ENCODE peak calls at places on chromosomes 5 and 9, in four cellular contexts. G, A, I and N are unnamed samples.

GRCh38 chr9:98848450-98849149 is 41.1 kb downstream of the GALNT12 start:
- DNase-seq in A (peak; percentile 23), G (peak; percentile 97), I (peak; percentile 91), N (peak; percentile 87)

GRCh38 chr9:130243015-130243881 is 22.3 kb upstream of the HMCN2 start:
- DNase-seq in I (peak; percentile 98), A (peak; percentile 31), G (peak; percentile 65), N (no peak)

GRCh38 chr9:128454991-128455390 is 815 bp upstream of the ODF2 start:
- DNase-seq in G (peak; percentile 15), A (no peak), I (no peak), N (no peak)

GRCh38 chr9:23826120-23826629 is at the start of gene ELAVL2:
- DNase-seq in I (peak; percentile 96), G (no peak), A (peak; percentile 26), N (peak; percentile 98)

GRCh38 chr9:128689820-128690683 is 1.0 kb downstream of the SET start:
- DNase-seq in A (no peak), G (no peak), I (no peak), N (no peak)

GRCh38 chr5:66558562-66558961 is 37.6 kb upstream of the MAST4 start:
- DNase-seq in I (no peak), A (peak; percentile 21), G (no peak), N (no peak)

GRCh38 chr9:134551657-134552348 is 89.8 kb upstream of the COL5A1 start:
- DNase-seq in I (no peak), A (no peak), G (no peak), N (no peak)

GRCh38 chr5:104370523-104370922 is 807.9 kb upstream of the NUDT12 start:
- DNase-seq in A (no peak), I (no peak), G (no peak), N (no peak)

GRCh38 chr5:9376363-9377117 is 169.3 kb downstream of the SEMA5A start:
- DNase-seq in I (no peak), A (no peak), G (no peak), N (no peak)

GRCh38 chr5:176387384-176387925 is 943 bp downstream of the NOP16 start:
- DNase-seq in I (no peak), A (no peak), G (no peak), N (no peak)

GRCh38 chr5:67997892-67998457 is 217.6 kb upstream of the PIK3R1 start:
- DNase-seq in A (no peak), I (no peak), G (no peak), N (no peak)

GRCh38 chr9:133768859-133769510 is 30.8 kb upstream of the SARDH start:
- DNase-seq in G (peak; percentile 83), I (peak; percentile 63), A (no peak), N (peak; percentile 28)

GRCh38 chr9:130707225-130707976 is 13.8 kb downstream of the EXOSC2 start:
- DNase-seq in G (peak; percentile 63), A (no peak), I (peak; percentile 73), N (peak; percentile 44)

GRCh38 chr9:32603914-32604852 is 31.2 kb upstream of the NDUFB6 start:
- DNase-seq in I (no peak), G (peak; percentile 12), A (no peak), N (no peak)

DNA sequence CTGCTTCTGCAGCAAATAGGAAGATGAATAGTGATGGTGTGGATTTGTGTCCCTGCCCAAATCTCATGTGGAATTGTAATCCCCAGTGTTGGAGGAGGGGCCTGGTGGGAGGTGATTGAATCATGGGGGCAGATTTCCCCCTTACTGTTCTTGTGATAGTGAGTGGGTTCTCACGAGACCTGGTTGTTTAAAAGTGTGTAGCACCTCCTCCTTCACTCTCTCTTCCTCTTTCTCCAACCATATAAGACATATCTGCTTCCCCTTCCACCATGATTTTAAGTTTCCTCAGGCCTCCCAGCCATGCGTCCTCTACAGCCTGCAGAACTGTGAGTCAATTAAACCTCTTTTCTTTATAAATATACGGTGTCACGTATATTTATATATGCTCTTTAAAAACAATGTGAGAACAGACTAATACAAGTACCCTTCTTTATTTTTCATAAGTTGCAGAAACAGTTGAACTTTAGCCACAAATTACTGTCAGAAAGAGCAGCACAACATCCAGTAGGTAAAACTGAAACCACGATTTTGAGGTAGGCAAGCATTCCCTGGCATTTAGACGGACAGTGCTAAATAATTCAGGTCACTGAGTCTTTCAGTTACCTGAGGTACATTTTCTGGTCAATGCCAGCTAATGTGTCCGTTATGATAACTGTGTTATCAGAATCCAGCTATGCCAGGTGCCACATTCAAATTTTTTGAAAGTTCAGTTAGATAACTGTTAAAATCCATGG is 79.3 kb upstream of the SPEF2 start:
- DNase-seq in I (no peak), G (no peak), A (no peak), N (no peak)
- H3K4me3 ChIP-seq in I (no peak overlapping the region), G (no peak overlapping the region), A (no peak overlapping the region), N (no peak overlapping the region)

GRCh38 chr5:16809816-16810502 is 126.1 kb downstream of the MYO10 start:
- DNase-seq in A (no peak), G (peak; percentile 7), I (no peak), N (no peak)

GRCh38 chr5:16810503-16810854 is 125.6 kb downstream of the MYO10 start:
- DNase-seq in I (no peak), A (no peak), G (no peak), N (no peak)

GRCh38 chr5:16808021-16808420 is 128.1 kb downstream of the MYO10 start:
- DNase-seq in A (no peak), I (no peak), G (no peak), N (no peak)

GRCh38 chr5:16807475-16807874 is 128.6 kb downstream of the MYO10 start:
- DNase-seq in I (no peak), G (no peak), A (no peak), N (no peak)

GRCh38 chr5:16808936-16809815 is 126.9 kb downstream of the MYO10 start:
- DNase-seq in A (no peak), G (peak; percentile 10), I (no peak), N (no peak)
- TF ChIP-seq SUZ12 in A (no peak), G (no peak), I (no peak), N (no peak)

DNA sequence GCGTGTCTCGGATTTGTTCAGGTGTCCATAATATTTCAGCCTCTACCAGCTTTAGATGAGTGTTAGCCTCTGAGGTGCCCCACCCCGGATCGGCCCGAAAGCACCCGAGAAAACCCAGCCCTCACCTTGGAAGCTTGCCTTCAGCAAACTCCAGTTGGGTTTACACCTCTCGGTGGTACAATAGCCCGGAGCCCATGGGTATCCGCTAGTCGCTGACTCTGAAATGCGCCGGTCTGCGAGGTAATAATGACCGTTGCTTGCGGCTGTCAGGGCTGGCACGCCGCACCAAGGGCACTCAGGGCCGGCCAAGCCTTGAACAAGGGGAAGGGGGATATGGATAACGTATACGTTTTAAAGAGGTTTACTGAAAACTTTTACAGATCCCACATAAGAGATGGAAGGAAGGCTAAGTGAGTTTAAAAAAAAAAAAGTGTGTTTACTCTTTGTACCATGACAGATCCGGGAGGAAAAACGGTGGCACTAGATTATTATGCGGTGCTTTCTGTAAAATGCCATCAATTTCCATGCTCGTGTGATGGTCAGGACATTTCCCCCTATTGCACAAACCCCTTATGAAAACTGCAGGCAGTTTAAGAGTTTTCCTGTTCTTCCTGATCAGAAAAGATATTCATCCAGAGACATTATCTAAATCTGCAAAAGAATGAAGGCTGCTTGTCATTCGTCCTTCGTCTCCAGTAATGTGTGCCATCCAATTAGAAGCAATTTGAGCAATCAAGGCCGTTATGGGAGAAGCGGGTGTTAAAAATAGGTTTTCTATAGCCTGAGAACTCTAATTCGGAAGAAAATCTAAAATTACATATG is 124.2 kb downstream of the TMEM161B start:
- DNase-seq in A (no peak), I (peak; percentile 51), G (no peak), N (no peak)
- H3K4me3 ChIP-seq in A (no peak overlapping the region), I (no peak overlapping the region), G (no peak overlapping the region), N (no peak overlapping the region)

GRCh38 chr5:135157421-135158314 is 123.6 kb upstream of the PITX1 start:
- DNase-seq in I (no peak), G (peak; percentile 93), A (no peak), N (no peak)
- TF ChIP-seq SUZ12 in I (no peak), G (no peak), A (no peak), N (no peak)

DNA sequence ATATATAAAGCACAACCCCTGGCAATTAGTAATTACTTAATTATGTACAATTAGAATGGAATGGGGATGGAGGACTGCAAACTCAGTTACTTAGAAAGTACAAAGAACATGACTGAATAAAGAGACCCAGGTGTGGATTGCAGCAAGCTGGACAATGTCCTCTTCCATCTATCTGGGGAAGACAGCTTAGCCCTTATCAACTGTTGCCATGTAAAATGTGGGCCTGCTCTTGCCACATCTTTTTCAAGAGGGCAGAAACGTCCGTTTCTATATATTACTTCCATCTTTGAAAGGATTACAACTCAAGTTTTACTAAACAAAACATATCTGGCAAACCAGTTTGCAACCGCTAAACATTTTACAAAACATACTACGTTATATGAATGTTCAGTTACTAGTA is 26.2 kb downstream of the GOLPH3 start:
- DNase-seq in I (no peak), A (no peak), G (peak; percentile 41), N (no peak)
- H3K4me3 ChIP-seq in I (no peak overlapping the region), A (no peak overlapping the region), G (no peak overlapping the region), N (no peak overlapping the region)

GRCh38 chr5:147483197-147483790 is 26.6 kb downstream of the DPYSL3 start:
- DNase-seq in G (no peak), I (no peak), A (no peak), N (no peak)

GRCh38 chr5:147485814-147486213 is 24.1 kb downstream of the DPYSL3 start:
- DNase-seq in A (no peak), I (no peak), G (no peak), N (no peak)

GRCh38 chr5:147484708-147485020 is 25.2 kb downstream of the DPYSL3 start:
- DNase-seq in I (no peak), A (no peak), G (no peak), N (no peak)

GRCh38 chr5:147483961-147484707 is 25.7 kb downstream of the DPYSL3 start:
- DNase-seq in A (no peak), I (no peak), G (no peak), N (no peak)

GRCh38 chr5:147485046-147485445 is 24.8 kb downstream of the DPYSL3 start:
- DNase-seq in A (no peak), G (no peak), I (no peak), N (no peak)
- TF ChIP-seq SUZ12 in A (no peak), G (no peak), I (no peak), N (no peak)

GRCh38 chr5:138649775-138650174 is 74.6 kb upstream of the HSPA9 start:
- DNase-seq in I (no peak), G (no peak), A (no peak), N (no peak)

GRCh38 chr5:138649316-138649720 is 74.1 kb upstream of the HSPA9 start:
- DNase-seq in I (no peak), A (no peak), G (no peak), N (peak; percentile 44)

GRCh38 chr5:138650196-138650595 is 75.0 kb upstream of the HSPA9 start:
- DNase-seq in I (no peak), G (no peak), A (no peak), N (no peak)

GRCh38 chr5:138651767-138652117 is 76.5 kb upstream of the HSPA9 start:
- DNase-seq in A (no peak), G (no peak), I (no peak), N (no peak)

GRCh38 chr5:138650999-138651766 is 76.0 kb upstream of the HSPA9 start:
- DNase-seq in I (no peak), A (no peak), G (no peak), N (no peak)
- H3K4me3 ChIP-seq in I (no peak overlapping the region), A (no peak overlapping the region), G (no peak overlapping the region), N (no peak overlapping the region)

GRCh38 chr5:61416010-61416409 is 84.0 kb downstream of the ZSWIM6 start:
- DNase-seq in A (no peak), G (no peak), I (no peak), N (no peak)

GRCh38 chr5:61414806-61415205 is 82.7 kb downstream of the ZSWIM6 start:
- DNase-seq in I (no peak), A (no peak), G (no peak), N (no peak)

GRCh38 chr5:61417851-61418250 is 85.8 kb downstream of the ZSWIM6 start:
- DNase-seq in A (no peak), I (no peak), G (no peak), N (no peak)

GRCh38 chr5:61417345-61417744 is 85.3 kb downstream of the ZSWIM6 start:
- DNase-seq in G (no peak), I (no peak), A (no peak), N (no peak)

GRCh38 chr5:61416410-61416809 is 84.4 kb downstream of the ZSWIM6 start:
- DNase-seq in I (no peak), G (no peak), A (no peak), N (no peak)
- TF ChIP-seq SUZ12 in I (no peak), G (no peak), A (no peak), N (no peak)